ENCODE peak calls at places on chromosome 11, in four cellular contexts. S is K562, V is WTC11, M is HepG2. Y is an unnamed sample.

GRCh38 chr11:123145220-123145619 is 49.8 kb downstream of the CLMP start:
- DNase-seq in M (peak; percentile 67), S (no peak), V (no peak), Y (no peak)

GRCh38 chr11:119537641-119538253 is 114.8 kb upstream of the THY1 start:
- DNase-seq in S (no peak), M (no peak), V (no peak), Y (no peak)

GRCh38 chr11:116580828-116581227 is 192.0 kb downstream of the BUD13 start:
- DNase-seq in V (peak; percentile 87), M (no peak), S (no peak), Y (no peak)

GRCh38 chr11:298406-299065 is 790 bp downstream of the IFITM5 start:
- DNase-seq in S (no peak), V (peak; percentile 24), M (no peak), Y (no peak)

GRCh38 chr11:61799665-61800284 is 7.1 kb downstream of the FEN1 start:
- DNase-seq in V (no peak), S (no peak), M (no peak), Y (no peak)

GRCh38 chr11:1259076-1259461 is 36.2 kb downstream of the MUC5B start:
- DNase-seq in S (no peak), V (no peak), M (no peak), Y (no peak)

GRCh38 chr11:67745181-67745726 is 70.8 kb upstream of the ALDH3B2 start:
- DNase-seq in M (no peak), S (no peak), V (no peak), Y (no peak)

GRCh38 chr11:82775736-82776346 is 42.2 kb upstream of the FAM181B start:
- DNase-seq in M (peak; percentile 42), V (peak; percentile 78), S (peak; percentile 55), Y (peak; percentile 63)

GRCh38 chr11:16049611-16050010 is 306.7 kb downstream of the SOX6 start:
- DNase-seq in V (peak; percentile 19), S (no peak), M (no peak), Y (no peak)

GRCh38 chr11:73152861-73153483 is 10.9 kb upstream of the FCHSD2 start:
- DNase-seq in S (no peak), V (peak; percentile 29), M (no peak), Y (no peak)

GRCh38 chr11:120894207-120894989 is 129.5 kb upstream of the TBCEL start:
- DNase-seq in S (no peak), M (no peak), V (no peak), Y (no peak)

GRCh38 chr11:76217653-76218160 is 11.4 kb upstream of the WNT11 start:
- DNase-seq in V (no peak), S (no peak), M (no peak), Y (no peak)

GRCh38 chr11:75337195-75337654 is 14.2 kb downstream of the ARRB1 start:
- DNase-seq in S (no peak), M (no peak), V (no peak), Y (no peak)

GRCh38 chr11:122733301-122733686 is 77.8 kb downstream of the UBASH3B start:
- DNase-seq in S (no peak), V (no peak), M (no peak), Y (no peak)

GRCh38 chr11:66868726-66869291 is 11.9 kb downstream of the LRFN4 start:
- DNase-seq in V (peak; percentile 93), M (peak; percentile 82), S (peak; percentile 86), Y (peak; percentile 84)

GRCh38 chr11:6812391-6813005 is 13.0 kb upstream of the OR6A2 start:
- DNase-seq in V (peak; percentile 31), M (peak; percentile 48), S (peak; percentile 63), Y (peak; percentile 67)

GRCh38 chr11:120339394-120339890 is 3.2 kb downstream of the ARHGEF12 start:
- DNase-seq in V (no peak), S (peak; percentile 67), M (peak; percentile 40), Y (no peak)

GRCh38 chr11:2131371-2132228 is 7.6 kb downstream of the IGF2 start:
- DNase-seq in M (no peak), S (no peak), V (no peak), Y (no peak)

GRCh38 chr11:125494987-125495725 is 909 bp downstream of the FEZ1 start:
- DNase-seq in M (no peak), S (peak; percentile 20), V (peak; percentile 63), Y (peak; percentile 45)

GRCh38 chr11:17762309-17762974 is 27.9 kb downstream of the KCNC1 start:
- DNase-seq in V (no peak), M (no peak), S (peak; percentile 46), Y (no peak)

GRCh38 chr11:77473001-77473800 is 693 bp downstream of the PAK1 start:
- DNase-seq in V (peak; percentile 73), M (no peak), S (peak; percentile 7), Y (peak; percentile 46)

GRCh38 chr11:111387318-111387863 is 8.3 kb upstream of the POU2AF1 start:
- DNase-seq in V (no peak), S (no peak), M (no peak), Y (no peak)

GRCh38 chr11:1198766-1199688 is 23.8 kb upstream of the MUC5B start:
- DNase-seq in M (no peak), V (peak; percentile 10), S (no peak), Y (no peak)

GRCh38 chr11:40125054-40125453 is 1334.4 kb downstream of the LRRC4C start:
- DNase-seq in S (no peak), M (no peak), V (no peak), Y (no peak)

GRCh38 chr11:17164361-17165246 is 43.2 kb downstream of the PIK3C2A start:
- DNase-seq in S (no peak), V (no peak), M (peak; percentile 53), Y (no peak)

GRCh38 chr11:123518496-123519054 is 88.5 kb downstream of the GRAMD1B start:
- DNase-seq in M (no peak), S (no peak), V (no peak), Y (no peak)

GRCh38 chr11:32325187-32325586 is 110.2 kb downstream of the WT1 start:
- DNase-seq in M (no peak), S (no peak), V (no peak), Y (no peak)

GRCh38 chr11:99020324-99021225 is at the start of gene CNTN5:
- DNase-seq in V (peak; percentile 68), S (peak; percentile 6), M (peak; percentile 22), Y (peak; percentile 10)

GRCh38 chr11:22703561-22703960 is 37.1 kb downstream of the GAS2 start:
- DNase-seq in M (peak; percentile 83), S (no peak), V (no peak), Y (no peak)

GRCh38 chr11:14418801-14419417 is 59.9 kb upstream of the RRAS2 start:
- DNase-seq in S (peak; percentile 46), M (peak; percentile 38), V (peak; percentile 34), Y (peak; percentile 58)

GRCh38 chr11:116513894-116514293 is 258.9 kb downstream of the BUD13 start:
- DNase-seq in V (peak; percentile 87), S (peak; percentile 63), M (peak; percentile 64), Y (no peak)

DNA sequence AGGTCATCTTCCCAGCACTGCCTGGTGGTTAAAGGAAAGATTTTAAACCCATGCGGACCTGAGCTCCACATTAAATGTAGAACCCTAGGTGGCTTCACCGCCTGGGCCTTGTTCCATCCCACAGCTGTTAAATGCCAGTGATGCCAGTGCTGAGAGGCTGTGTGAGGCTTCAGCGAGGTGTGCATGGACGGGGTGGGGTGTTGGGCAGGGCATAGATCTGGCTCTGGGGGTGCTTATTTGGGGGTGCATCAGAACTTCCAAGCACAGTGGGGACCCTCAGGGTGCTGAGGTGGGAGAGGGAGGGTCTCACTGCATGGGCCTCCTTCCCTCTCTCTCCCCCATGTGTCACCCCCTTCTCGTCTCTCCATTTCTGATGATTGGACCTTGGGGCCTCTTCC is 90.1 kb upstream of the B3GAT1 start:
- DNase-seq in V (no peak), M (no peak), S (no peak), Y (no peak)
- TF ChIP-seq ELF4 in V (no peak), M (no peak), S (no peak), Y (no peak)

GRCh38 chr11:134432776-134433175 is 20.7 kb upstream of the B3GAT1 start:
- DNase-seq in S (no peak), V (no peak), M (no peak), Y (no peak)
- TF ChIP-seq ELF4 in S (no peak), V (no peak), M (no peak), Y (no peak)

GRCh38 chr11:3856856-3857553 is 1.5 kb downstream of the STIM1 start:
- DNase-seq in M (no peak), S (no peak), V (no peak), Y (no peak)

GRCh38 chr11:3857628-3858027 is 2.2 kb downstream of the STIM1 start:
- DNase-seq in S (no peak), V (no peak), M (peak; percentile 48), Y (no peak)

GRCh38 chr11:3861698-3862097 is 6.2 kb downstream of the STIM1 start:
- DNase-seq in V (no peak), M (no peak), S (no peak), Y (no peak)

GRCh38 chr11:3859373-3859881 is 4.0 kb downstream of the STIM1 start:
- DNase-seq in V (peak; percentile 25), S (peak; percentile 56), M (no peak), Y (no peak)

GRCh38 chr11:3860360-3860759 is 4.9 kb downstream of the STIM1 start:
- DNase-seq in M (no peak), S (no peak), V (no peak), Y (no peak)
- TF ChIP-seq ELF4 in M (no peak), S (no peak), V (no peak), Y (no peak)

GRCh38 chr11:69908511-69909220 is 89.5 kb upstream of the FGF3 start:
- DNase-seq in V (peak; percentile 8), M (no peak), S (no peak), Y (no peak)

GRCh38 chr11:69907611-69908010 is 88.4 kb upstream of the FGF3 start:
- DNase-seq in S (no peak), M (no peak), V (no peak), Y (no peak)

GRCh38 chr11:69911310-69912160 is 92.3 kb upstream of the FGF3 start:
- DNase-seq in V (peak; percentile 14), S (no peak), M (no peak), Y (no peak)

GRCh38 chr11:69910519-69911309 is 91.5 kb upstream of the FGF3 start:
- DNase-seq in S (no peak), V (peak; percentile 6), M (no peak), Y (no peak)

GRCh38 chr11:69909561-69910518 is 90.6 kb upstream of the FGF3 start:
- DNase-seq in V (peak; percentile 54), M (no peak), S (peak; percentile 65), Y (peak; percentile 53)
- TF ChIP-seq ELF4 in V (no peak), M (no peak), S (no peak), Y (no peak)

DNA sequence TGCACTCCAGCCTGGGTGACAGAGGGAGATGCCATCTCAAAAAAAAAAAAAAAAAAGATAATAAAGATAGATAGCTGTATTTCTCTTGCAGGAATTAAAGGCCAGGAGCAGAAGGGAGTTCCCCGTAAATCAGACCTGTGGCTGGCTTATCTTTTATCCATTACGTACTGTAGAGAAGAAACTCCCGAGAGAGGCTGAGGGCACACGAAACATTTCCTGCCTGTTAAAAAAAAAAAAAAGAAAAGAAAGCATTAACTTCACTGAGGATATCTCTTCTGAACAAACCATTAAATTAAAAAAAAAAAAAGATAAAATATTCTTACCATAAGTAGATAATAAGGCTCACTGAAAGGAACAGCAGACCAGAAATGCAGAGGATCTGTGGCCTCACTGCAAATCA is 22.5 kb downstream of the P4HA3 start:
- DNase-seq in V (no peak), S (no peak), M (no peak), Y (no peak)
- TF ChIP-seq ELF4 in V (no peak), S (no peak), M (no peak), Y (no peak)